ENCODE peak calls at places on chromosomes 1 and 21, in ten cellular contexts. L is pancreas; F is CD4-positive, alpha-beta memory T cell; S is BE2C; X is CD8-positive, alpha-beta T cell; Z is HCT116; A is kidney epithelial cell; R is iPS DF 6.9; Q is left ventricle myocardium inferior; B is bronchial epithelial cell. I is an unnamed sample. For H3K36me3, the result is how much of the 10 kb centered on the place peaks cover.

GRCh38 chr1:203590559-203590958 is 36.1 kb upstream of the ATP2B4 start:
- DNase-seq in Z (no peak), B (no peak), L (no peak), X (no peak), Q (no peak), A (no peak), F (no peak), R (no peak), S (no peak), I (no peak)

GRCh38 chr1:13950637-13951036 is 250.6 kb downstream of the PRDM2 start:
- DNase-seq in X (no peak), Q (no peak), S (no peak), Z (peak), A (no peak), B (no peak), F (no peak), L (no peak), R (peak), I (no peak)

GRCh38 chr21:38448619-38449186 is 49.6 kb downstream of the ERG start:
- DNase-seq in Q (no peak), X (no peak), S (no peak), L (no peak), R (peak), A (no peak), Z (no peak), F (no peak), B (no peak), I (no peak)

GRCh38 chr1:223549740-223550139 is 115.8 kb downstream of the CAPN8 start:
- DNase-seq in X (no peak), F (no peak), A (no peak), L (no peak), R (no peak), Z (no peak), S (no peak), Q (no peak), B (no peak), I (no peak)

GRCh38 chr1:10530756-10531155 is 56.0 kb downstream of the PEX14 start:
- DNase-seq in F (no peak), A (peak), B (peak), X (no peak), Q (no peak), L (no peak), R (no peak), S (no peak), Z (no peak), I (no peak)

GRCh38 chr1:84260852-84261518 is 40.5 kb upstream of the SAMD13 start:
- DNase-seq in S (no peak), B (peak), R (no peak), Q (no peak), Z (no peak), L (no peak), F (no peak), A (no peak), X (no peak), I (no peak)

GRCh38 chr1:32127780-32128179 is 19.9 kb downstream of the KPNA6 start:
- DNase-seq in A (no peak), R (no peak), L (no peak), Q (no peak), X (no peak), B (no peak), S (no peak), Z (no peak), F (no peak), I (no peak)

GRCh38 chr1:241749924-241750695 is 97.9 kb upstream of the EXO1 start:
- DNase-seq in R (no peak), F (no peak), A (no peak), X (no peak), Z (no peak), Q (no peak), L (no peak), S (no peak), B (peak), I (no peak)

GRCh38 chr1:183394435-183394834 is 23.7 kb downstream of the NMNAT2 start:
- DNase-seq in X (no peak), Z (no peak), S (no peak), Q (no peak), R (no peak), F (no peak), A (no peak), B (no peak), L (no peak), I (no peak)

GRCh38 chr21:42655797-42656770 is 2.7 kb downstream of the PDE9A start:
- DNase-seq in X (no peak), Q (no peak), F (no peak), R (no peak), A (no peak), Z (no peak), B (peak), L (no peak), S (no peak), I (no peak)

GRCh38 chr1:209742409-209743144 is 13.3 kb upstream of the TRAF3IP3 start:
- DNase-seq in Q (no peak), B (no peak), S (no peak), F (no peak), A (no peak), Z (no peak), R (no peak), L (no peak), X (no peak), I (no peak)

GRCh38 chr1:90707363-90707710 is 9.8 kb downstream of the BARHL2 start:
- DNase-seq in F (no peak), Q (no peak), X (no peak), A (peak), Z (no peak), B (peak), S (no peak), R (no peak), L (peak), I (peak)

GRCh38 chr1:222301653-222302052 is 246.3 kb downstream of the HHIPL2 start:
- DNase-seq in R (no peak), S (no peak), Z (no peak), A (no peak), B (no peak), L (no peak), F (no peak), Q (no peak), X (no peak), I (no peak)

GRCh38 chr1:100130552-100131077 is 2.1 kb downstream of the SASS6 start:
- DNase-seq in R (no peak), A (no peak), Z (no peak), S (no peak), Q (no peak), L (no peak), X (no peak), F (no peak), B (peak), I (no peak)

GRCh38 chr1:163168053-163168452 is 34.7 kb downstream of the RGS5 start:
- DNase-seq in Q (no peak), X (no peak), B (peak), R (no peak), F (no peak), Z (peak), A (peak), L (no peak), S (no peak), I (peak)

GRCh38 chr1:115706774-115707425 is 61.6 kb downstream of the CASQ2 start:
- DNase-seq in A (peak), S (no peak), F (no peak), L (no peak), B (peak), R (no peak), X (no peak), Z (peak), Q (no peak), I (peak)

GRCh38 chr21:17853393-17854275 is 34.5 kb upstream of the C21orf91 start:
- DNase-seq in R (no peak), B (no peak), A (no peak), X (no peak), Z (no peak), L (no peak), S (no peak), Q (no peak), F (no peak), I (no peak)

GRCh38 chr1:19835573-19835972 is 20.5 kb upstream of the RNF186 start:
- DNase-seq in A (no peak), Q (no peak), L (no peak), Z (no peak), X (no peak), F (no peak), S (no peak), R (no peak), B (no peak), I (no peak)

GRCh38 chr1:117671781-117672501 is 66.1 kb downstream of the TENT5C start:
- DNase-seq in Q (peak), S (peak), R (peak), Z (no peak), X (no peak), F (no peak), A (no peak), L (peak), B (no peak), I (peak)

GRCh38 chr1:178931843-178932551 is 61.1 kb upstream of the ANGPTL1 start:
- DNase-seq in A (no peak), S (no peak), Z (no peak), B (no peak), Q (peak), R (no peak), X (no peak), L (no peak), F (no peak), I (peak)
- H3K4me3 ChIP-seq in A (no peak), S (no peak), Z (no peak), B (no peak), Q (no peak), R (no peak), X (no peak), L (no peak), F (no peak), I (no peak)

GRCh38 chr21:43665879-43666278 is 6.5 kb downstream of the RRP1B start:
- DNase-seq in R (no peak), F (no peak), S (no peak), L (no peak), A (no peak), Z (no peak), B (no peak), Q (no peak), X (no peak), I (no peak)
- H3K36me3 ChIP-seq in R (under half), F (under half), S (half or more), L (under half), A (under half), Z (half or more), B (under half), Q (under half), X (under half), I (under half)

GRCh38 chr1:160400284-160400645 is at the start of gene VANGL2:
- DNase-seq in A (no peak), L (peak), R (no peak), X (peak), S (peak), Q (peak), B (no peak), F (no peak), Z (no peak), I (peak)

GRCh38 chr1:160401972-160402795 is 1.8 kb downstream of the VANGL2 start:
- DNase-seq in Z (no peak), F (no peak), S (no peak), A (no peak), X (no peak), R (no peak), L (no peak), B (no peak), Q (no peak), I (no peak)

GRCh38 chr1:160401487-160401805 is 1.1 kb downstream of the VANGL2 start:
- DNase-seq in A (no peak), R (no peak), L (no peak), Z (no peak), F (no peak), X (no peak), B (no peak), S (no peak), Q (no peak), I (no peak)

GRCh38 chr1:160399544-160400283 is 650 bp upstream of the VANGL2 start:
- DNase-seq in Q (no peak), R (no peak), L (no peak), A (no peak), B (no peak), F (no peak), Z (no peak), X (no peak), S (no peak), I (no peak)

DNA sequence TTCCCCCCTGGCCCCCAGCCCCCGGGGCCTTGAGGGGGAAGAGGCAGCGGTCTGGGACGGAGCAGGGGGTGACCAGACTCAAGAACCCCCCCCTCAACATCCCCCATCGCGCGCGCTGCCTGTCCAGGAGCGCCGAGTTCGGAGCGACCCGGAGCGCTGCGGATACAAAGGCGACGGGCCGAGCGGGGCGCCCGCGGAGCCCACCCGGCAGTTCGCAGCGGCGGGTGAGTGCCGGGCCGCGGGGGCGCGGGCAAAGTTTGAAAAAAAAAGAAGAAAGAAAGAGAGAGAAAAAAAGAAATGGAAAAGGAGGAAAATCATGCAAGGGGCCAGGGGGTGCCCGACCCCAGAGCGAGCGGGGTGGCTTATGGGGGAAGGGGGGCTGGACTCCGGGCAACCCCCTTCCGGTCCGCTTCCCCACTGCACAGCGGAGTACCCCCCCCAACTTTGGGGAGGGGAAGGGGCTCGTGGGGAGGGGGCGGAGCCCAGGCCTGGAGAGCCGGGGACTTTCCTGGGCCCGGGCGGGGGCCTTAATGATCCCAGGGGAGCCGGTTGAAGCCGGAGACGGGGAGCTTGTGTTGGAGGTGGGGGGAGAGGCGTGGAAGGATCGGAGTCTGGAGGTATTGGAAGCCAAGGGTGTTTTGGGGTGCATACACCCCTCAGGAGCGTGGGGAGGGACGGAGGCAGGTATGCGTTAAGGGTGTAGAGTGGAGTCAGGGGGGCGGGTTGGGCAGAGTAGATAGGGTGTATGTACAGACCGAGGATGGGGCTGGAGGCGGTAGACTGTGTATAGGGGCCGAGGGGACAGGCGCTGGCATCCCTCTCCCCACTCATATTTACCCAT is 502 bp downstream of the VANGL2 start:
- DNase-seq in A (no peak), X (no peak), S (no peak), F (no peak), Z (no peak), Q (no peak), B (no peak), L (peak), R (no peak), I (peak)
- H3K4me3 ChIP-seq in A (peak), X (peak), S (peak), F (no peak), Z (no peak), Q (peak), B (peak), L (peak), R (peak), I (peak)

DNA sequence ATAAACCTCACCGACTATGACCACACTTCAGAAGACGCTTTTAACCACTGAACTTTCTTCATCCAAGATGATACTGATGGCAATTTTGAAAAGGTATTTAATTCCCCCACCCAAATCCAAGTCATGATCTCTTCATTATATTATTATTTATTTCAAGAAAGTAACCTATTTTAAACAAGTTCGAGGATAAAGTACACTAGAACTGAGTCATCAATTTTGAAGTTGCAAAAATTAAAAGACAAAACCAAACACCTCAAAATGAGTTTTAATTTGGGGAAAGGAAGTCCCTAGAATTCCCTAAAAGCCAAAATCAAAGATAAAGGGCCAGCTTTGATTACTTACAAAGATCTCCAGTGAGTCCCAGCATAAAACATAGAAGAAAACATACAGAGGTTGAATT is 55.4 kb upstream of the RAP1GAP start:
- DNase-seq in B (no peak), F (no peak), S (no peak), Z (no peak), L (no peak), R (no peak), A (no peak), X (no peak), Q (no peak), I (no peak)
- H3K36me3 ChIP-seq in B (under half), F (under half), S (under half), Z (under half), L (under half), R (under half), A (under half), X (under half), Q (half or more), I (under half)

GRCh38 chr1:232810856-232811255 is 5.6 kb downstream of the MAP10 start:
- DNase-seq in Q (no peak), X (no peak), S (no peak), R (no peak), Z (no peak), B (no peak), L (no peak), A (no peak), F (no peak), I (no peak)

GRCh38 chr1:232805269-232806070 is at the start of gene MAP10:
- DNase-seq in A (peak), Q (peak), X (peak), B (peak), L (peak), F (peak), S (peak), R (peak), Z (no peak), I (peak)

DNA sequence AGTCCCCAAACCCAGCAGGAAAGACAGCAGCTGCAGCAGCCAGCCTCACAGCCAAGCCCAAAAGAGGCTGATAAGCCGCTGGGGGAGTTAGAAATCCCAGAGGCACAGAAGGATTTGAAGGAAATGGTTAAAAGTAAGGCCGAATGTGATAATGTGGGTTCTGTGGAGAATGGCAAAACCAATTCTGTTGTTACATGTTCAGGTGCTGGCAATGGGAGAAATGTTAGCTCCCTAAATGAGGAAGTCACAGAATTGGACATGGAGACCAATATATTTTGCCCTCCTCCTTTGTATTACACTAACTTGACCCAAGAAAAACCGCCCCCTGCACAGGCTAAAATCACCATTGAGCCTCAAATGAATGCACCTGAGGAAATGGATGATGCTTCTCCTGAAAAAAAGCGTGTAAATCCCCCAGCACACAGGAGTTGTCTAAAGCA is 875 bp downstream of the MAP10 start:
- DNase-seq in X (no peak), S (no peak), Q (no peak), A (no peak), B (no peak), L (no peak), F (no peak), R (no peak), Z (no peak), I (peak)
- H3K4me3 ChIP-seq in X (peak), S (peak), Q (peak), A (peak), B (peak), L (peak), F (no peak), R (peak), Z (no peak), I (peak)

GRCh38 chr1:218303176-218303575 is 18.1 kb downstream of the RRP15 start:
- DNase-seq in Q (no peak), B (no peak), F (no peak), X (no peak), L (no peak), S (no peak), Z (no peak), R (no peak), A (no peak), I (no peak)
- H3K36me3 ChIP-seq in Q (under half), B (under half), F (under half), X (under half), L (under half), S (under half), Z (under half), R (under half), A (under half), I (under half)

DNA sequence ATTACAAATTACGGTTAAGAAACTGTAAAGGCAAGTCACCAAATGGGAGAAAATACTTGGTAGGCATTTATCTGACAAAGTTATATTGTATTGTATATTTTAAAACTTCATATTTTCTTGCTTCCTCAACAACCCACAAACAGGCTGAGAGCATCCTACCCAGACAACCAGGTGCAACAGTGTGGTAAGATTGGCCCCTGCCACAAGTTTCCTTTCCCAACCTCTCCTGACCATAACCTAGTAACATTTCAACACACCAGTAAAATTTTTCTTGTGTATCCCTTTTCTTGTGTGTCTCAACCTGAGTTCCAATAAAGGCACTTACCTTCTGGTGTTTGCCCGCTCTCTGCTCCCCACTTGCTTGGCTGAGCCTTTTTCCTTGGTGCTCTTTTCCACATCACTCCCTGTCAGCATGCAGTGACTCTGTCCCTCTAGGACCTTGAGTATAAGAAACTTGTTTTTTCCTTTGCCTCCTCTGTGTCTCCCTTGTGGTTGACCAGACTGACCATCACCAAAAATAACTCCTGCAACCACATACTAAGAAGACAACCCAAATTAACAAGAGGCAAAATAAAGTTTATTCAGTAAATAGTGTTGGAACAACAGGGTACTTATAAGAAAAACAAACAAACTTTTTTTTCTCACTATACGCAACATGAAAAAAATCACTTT is 40.9 kb downstream of the FCRL3 start:
- DNase-seq in L (no peak), X (no peak), F (no peak), S (no peak), R (no peak), Q (no peak), Z (no peak), B (no peak), A (no peak), I (no peak)
- H3K4me3 ChIP-seq in L (no peak), X (no peak), F (no peak), S (no peak), R (no peak), Q (no peak), Z (no peak), B (no peak), A (no peak), I (no peak)